ENCODE peak calls at places on chromosomes 16 and 17, in nine cellular contexts. One of them, this sample, is unnamed.

GRCh38 chr17:82029391-82029790 is 2.1 kb upstream of the RAC3 start:
- DNase-seq in PC-3: no peak
- DNase-seq in GM23248: no peak
- DNase-seq in OCI-LY7: no peak
- DNase-seq in neural progenitor cell: no peak
- DNase-seq in HCT116: no peak
- DNase-seq in MM.1S: no peak
- DNase-seq in GM23338: no peak
- DNase-seq in SK-N-SH: no peak
- DNase-seq in this sample: no peak

GRCh38 chr16:17359778-17360177 is 111.0 kb downstream of the XYLT1 start:
- DNase-seq in PC-3: no peak
- DNase-seq in GM23248: peak; percentile 88
- DNase-seq in OCI-LY7: peak; percentile 33
- DNase-seq in neural progenitor cell: no peak
- DNase-seq in HCT116: no peak
- DNase-seq in MM.1S: no peak
- DNase-seq in GM23338: no peak
- DNase-seq in SK-N-SH: peak; percentile 29
- DNase-seq in this sample: no peak

GRCh38 chr16:15960124-15960971 is 10.9 kb downstream of the ABCC1 start:
- DNase-seq in PC-3: no peak
- DNase-seq in GM23248: no peak
- DNase-seq in OCI-LY7: no peak
- DNase-seq in neural progenitor cell: no peak
- DNase-seq in HCT116: no peak
- DNase-seq in MM.1S: no peak
- DNase-seq in GM23338: peak; percentile 43
- DNase-seq in SK-N-SH: no peak
- DNase-seq in this sample: no peak

GRCh38 chr16:30065943-30066881 is 652 bp downstream of the ALDOA start:
- DNase-seq in PC-3: no peak
- DNase-seq in GM23248: peak; percentile 90
- DNase-seq in OCI-LY7: peak; percentile 35
- DNase-seq in neural progenitor cell: peak; percentile 58
- DNase-seq in HCT116: no peak
- DNase-seq in MM.1S: no peak
- DNase-seq in GM23338: peak; percentile 54
- DNase-seq in SK-N-SH: peak; percentile 31
- DNase-seq in this sample: peak; percentile 80

GRCh38 chr17:69175812-69176517 is 34.3 kb upstream of the ABCA6 start:
- DNase-seq in PC-3: peak; percentile 95
- DNase-seq in GM23248: peak; percentile 74
- DNase-seq in OCI-LY7: no peak
- DNase-seq in neural progenitor cell: no peak
- DNase-seq in HCT116: peak; percentile 77
- DNase-seq in MM.1S: no peak
- DNase-seq in GM23338: no peak
- DNase-seq in SK-N-SH: no peak
- DNase-seq in this sample: peak; percentile 4

GRCh38 chr16:27853651-27854050 is 209.9 kb downstream of the GSG1L start:
- DNase-seq in PC-3: no peak
- DNase-seq in GM23248: no peak
- DNase-seq in OCI-LY7: no peak
- DNase-seq in neural progenitor cell: no peak
- DNase-seq in HCT116: no peak
- DNase-seq in MM.1S: no peak
- DNase-seq in GM23338: no peak
- DNase-seq in SK-N-SH: no peak
- DNase-seq in this sample: no peak

GRCh38 chr17:78602246-78602645 is 25.1 kb upstream of the DNAH17 start:
- DNase-seq in PC-3: no peak
- DNase-seq in GM23248: no peak
- DNase-seq in OCI-LY7: no peak
- DNase-seq in neural progenitor cell: no peak
- DNase-seq in HCT116: no peak
- DNase-seq in MM.1S: no peak
- DNase-seq in GM23338: no peak
- DNase-seq in SK-N-SH: no peak
- DNase-seq in this sample: no peak

GRCh38 chr16:67235816-67236547 is 9.1 kb downstream of the TMEM208 start:
- DNase-seq in PC-3: no peak
- DNase-seq in GM23248: peak; percentile 36
- DNase-seq in OCI-LY7: no peak
- DNase-seq in neural progenitor cell: no peak
- DNase-seq in HCT116: no peak
- DNase-seq in MM.1S: no peak
- DNase-seq in GM23338: no peak
- DNase-seq in SK-N-SH: no peak
- DNase-seq in this sample: no peak

GRCh38 chr16:23634461-23635036 is 6.6 kb downstream of the PALB2 start:
- DNase-seq in PC-3: no peak
- DNase-seq in GM23248: no peak
- DNase-seq in OCI-LY7: no peak
- DNase-seq in neural progenitor cell: no peak
- DNase-seq in HCT116: no peak
- DNase-seq in MM.1S: no peak
- DNase-seq in GM23338: no peak
- DNase-seq in SK-N-SH: no peak
- DNase-seq in this sample: no peak

GRCh38 chr16:253833-254232 is 19.2 kb downstream of the FAM234A start:
- DNase-seq in PC-3: no peak
- DNase-seq in GM23248: no peak
- DNase-seq in OCI-LY7: no peak
- DNase-seq in neural progenitor cell: no peak
- DNase-seq in HCT116: no peak
- DNase-seq in MM.1S: no peak
- DNase-seq in GM23338: no peak
- DNase-seq in SK-N-SH: no peak
- DNase-seq in this sample: no peak

GRCh38 chr16:80719573-80719972 is 84.8 kb downstream of the CDYL2 start:
- DNase-seq in PC-3: no peak
- DNase-seq in GM23248: no peak
- DNase-seq in OCI-LY7: peak; percentile 13
- DNase-seq in neural progenitor cell: no peak
- DNase-seq in HCT116: no peak
- DNase-seq in MM.1S: no peak
- DNase-seq in GM23338: no peak
- DNase-seq in SK-N-SH: no peak
- DNase-seq in this sample: no peak

GRCh38 chr17:72125742-72126141 is 4.9 kb downstream of the SOX9 start:
- DNase-seq in PC-3: peak; percentile 59
- DNase-seq in GM23248: peak; percentile 63
- DNase-seq in OCI-LY7: no peak
- DNase-seq in neural progenitor cell: no peak
- DNase-seq in HCT116: no peak
- DNase-seq in MM.1S: no peak
- DNase-seq in GM23338: no peak
- DNase-seq in SK-N-SH: no peak
- DNase-seq in this sample: no peak

GRCh38 chr17:63095879-63096278 is 129.8 kb downstream of the TANC2 start:
- DNase-seq in PC-3: no peak
- DNase-seq in GM23248: peak; percentile 3
- DNase-seq in OCI-LY7: no peak
- DNase-seq in neural progenitor cell: no peak
- DNase-seq in HCT116: no peak
- DNase-seq in MM.1S: no peak
- DNase-seq in GM23338: no peak
- DNase-seq in SK-N-SH: no peak
- DNase-seq in this sample: no peak

GRCh38 chr17:5823219-5823618 is 238.9 kb upstream of the NLRP1 start:
- DNase-seq in PC-3: peak; percentile 59
- DNase-seq in GM23248: no peak
- DNase-seq in OCI-LY7: no peak
- DNase-seq in neural progenitor cell: no peak
- DNase-seq in HCT116: peak; percentile 54
- DNase-seq in MM.1S: no peak
- DNase-seq in GM23338: no peak
- DNase-seq in SK-N-SH: no peak
- DNase-seq in this sample: no peak

GRCh38 chr17:81512560-81512983 is at the start of gene ACTG1:
- DNase-seq in PC-3: peak; percentile 95
- DNase-seq in GM23248: peak; percentile 97
- DNase-seq in OCI-LY7: peak; percentile 98
- DNase-seq in neural progenitor cell: peak; percentile 97
- DNase-seq in HCT116: peak; percentile 80
- DNase-seq in MM.1S: peak; percentile 94
- DNase-seq in GM23338: peak; percentile 92
- DNase-seq in SK-N-SH: peak; percentile 100
- DNase-seq in this sample: peak; percentile 97

GRCh38 chr16:85607796-85608514 is 5.2 kb upstream of the GSE1 start:
- DNase-seq in PC-3: no peak
- DNase-seq in GM23248: no peak
- DNase-seq in OCI-LY7: peak; percentile 40
- DNase-seq in neural progenitor cell: no peak
- DNase-seq in HCT116: no peak
- DNase-seq in MM.1S: no peak
- DNase-seq in GM23338: no peak
- DNase-seq in SK-N-SH: no peak
- DNase-seq in this sample: no peak

GRCh38 chr16:3561626-3562025 is 15.6 kb downstream of the NLRC3 start:
- DNase-seq in PC-3: no peak
- DNase-seq in GM23248: no peak
- DNase-seq in OCI-LY7: no peak
- DNase-seq in neural progenitor cell: no peak
- DNase-seq in HCT116: no peak
- DNase-seq in MM.1S: no peak
- DNase-seq in GM23338: no peak
- DNase-seq in SK-N-SH: no peak
- DNase-seq in this sample: no peak

GRCh38 chr17:74856113-74856512 is 3.6 kb downstream of the GRIN2C start:
- DNase-seq in PC-3: no peak
- DNase-seq in GM23248: no peak
- DNase-seq in OCI-LY7: no peak
- DNase-seq in neural progenitor cell: no peak
- DNase-seq in HCT116: no peak
- DNase-seq in MM.1S: peak; percentile 38
- DNase-seq in GM23338: no peak
- DNase-seq in SK-N-SH: no peak
- DNase-seq in this sample: no peak

GRCh38 chr17:33434841-33435240 is 141.7 kb upstream of the ASIC2 start:
- DNase-seq in PC-3: no peak
- DNase-seq in GM23248: no peak
- DNase-seq in OCI-LY7: no peak
- DNase-seq in neural progenitor cell: no peak
- DNase-seq in HCT116: no peak
- DNase-seq in MM.1S: no peak
- DNase-seq in GM23338: no peak
- DNase-seq in SK-N-SH: no peak
- DNase-seq in this sample: no peak

GRCh38 chr17:33438136-33438535 is 145.0 kb upstream of the ASIC2 start:
- DNase-seq in PC-3: no peak
- DNase-seq in GM23248: no peak
- DNase-seq in OCI-LY7: no peak
- DNase-seq in neural progenitor cell: no peak
- DNase-seq in HCT116: no peak
- DNase-seq in MM.1S: no peak
- DNase-seq in GM23338: no peak
- DNase-seq in SK-N-SH: no peak
- DNase-seq in this sample: peak; percentile 26

GRCh38 chr17:33435716-33436301 is 142.7 kb upstream of the ASIC2 start:
- DNase-seq in PC-3: no peak
- DNase-seq in GM23248: peak; percentile 26
- DNase-seq in OCI-LY7: no peak
- DNase-seq in neural progenitor cell: no peak
- DNase-seq in HCT116: no peak
- DNase-seq in MM.1S: no peak
- DNase-seq in GM23338: no peak
- DNase-seq in SK-N-SH: no peak
- DNase-seq in this sample: no peak

GRCh38 chr17:33438578-33438977 is 145.5 kb upstream of the ASIC2 start:
- DNase-seq in PC-3: no peak
- DNase-seq in GM23248: no peak
- DNase-seq in OCI-LY7: no peak
- DNase-seq in neural progenitor cell: no peak
- DNase-seq in HCT116: no peak
- DNase-seq in MM.1S: no peak
- DNase-seq in GM23338: no peak
- DNase-seq in SK-N-SH: no peak
- DNase-seq in this sample: no peak

GRCh38 chr17:33436321-33436720 is 143.2 kb upstream of the ASIC2 start:
- DNase-seq in PC-3: no peak
- DNase-seq in GM23248: peak; percentile 78
- DNase-seq in OCI-LY7: no peak
- DNase-seq in neural progenitor cell: no peak
- DNase-seq in HCT116: no peak
- DNase-seq in MM.1S: no peak
- DNase-seq in GM23338: no peak
- DNase-seq in SK-N-SH: no peak
- DNase-seq in this sample: no peak
- H2AFZ ChIP-seq in PC-3: no peak overlapping the region
- H2AFZ ChIP-seq in GM23248: peak overlapping the region; percentile 48
- H2AFZ ChIP-seq in OCI-LY7: no peak overlapping the region
- H2AFZ ChIP-seq in neural progenitor cell: no peak overlapping the region
- H2AFZ ChIP-seq in HCT116: no peak overlapping the region
- H2AFZ ChIP-seq in MM.1S: no peak overlapping the region
- H2AFZ ChIP-seq in GM23338: no peak overlapping the region
- H2AFZ ChIP-seq in SK-N-SH: peak overlapping the region; percentile 45
- H2AFZ ChIP-seq in this sample: no peak overlapping the region

DNA sequence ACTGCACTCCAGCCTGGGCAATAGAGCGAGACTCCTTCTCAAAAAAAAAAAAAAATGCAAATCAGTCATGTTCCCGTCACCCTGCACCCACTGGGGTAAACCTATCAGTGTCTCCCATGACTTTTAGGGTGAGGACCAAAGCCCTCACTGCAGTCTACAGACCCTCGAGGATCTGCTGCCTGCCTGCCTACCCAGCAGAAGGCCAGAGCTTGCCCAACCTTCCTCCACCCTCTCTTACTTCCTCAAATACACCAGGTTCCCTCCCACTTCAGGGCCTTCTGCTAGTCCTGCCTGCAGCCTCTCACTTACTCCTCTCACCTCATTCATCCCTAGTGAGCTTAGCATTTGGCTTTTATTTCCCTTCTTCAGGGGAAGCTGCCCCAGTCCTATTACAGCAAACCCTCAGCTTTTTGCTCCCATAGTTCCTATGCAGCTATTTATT is 17.7 kb upstream of the TOB1 start:
- DNase-seq in PC-3: no peak
- DNase-seq in GM23248: no peak
- DNase-seq in OCI-LY7: peak; percentile 37
- DNase-seq in neural progenitor cell: no peak
- DNase-seq in HCT116: no peak
- DNase-seq in MM.1S: no peak
- DNase-seq in GM23338: no peak
- DNase-seq in SK-N-SH: no peak
- DNase-seq in this sample: no peak
- TF ChIP-seq EZH2phosphoT487 in PC-3: no peak
- TF ChIP-seq EZH2phosphoT487 in GM23248: no peak
- TF ChIP-seq EZH2phosphoT487 in OCI-LY7: no peak
- TF ChIP-seq EZH2phosphoT487 in neural progenitor cell: no peak
- TF ChIP-seq EZH2phosphoT487 in HCT116: no peak
- TF ChIP-seq EZH2phosphoT487 in MM.1S: no peak
- TF ChIP-seq EZH2phosphoT487 in GM23338: no peak
- TF ChIP-seq EZH2phosphoT487 in SK-N-SH: no peak
- TF ChIP-seq EZH2phosphoT487 in this sample: no peak

GRCh38 chr16:89919535-89920406 is 1.1 kb downstream of the MC1R start:
- DNase-seq in PC-3: no peak
- DNase-seq in GM23248: no peak
- DNase-seq in OCI-LY7: no peak
- DNase-seq in neural progenitor cell: no peak
- DNase-seq in HCT116: no peak
- DNase-seq in MM.1S: no peak
- DNase-seq in GM23338: no peak
- DNase-seq in SK-N-SH: no peak
- DNase-seq in this sample: no peak
- H3K4me2 ChIP-seq in PC-3: no peak overlapping the region
- H3K4me2 ChIP-seq in GM23248: peak overlapping the region; percentile 99
- H3K4me2 ChIP-seq in OCI-LY7: peak overlapping the region; percentile 89
- H3K4me2 ChIP-seq in neural progenitor cell: no peak overlapping the region
- H3K4me2 ChIP-seq in HCT116: peak overlapping the region; percentile 79
- H3K4me2 ChIP-seq in MM.1S: no peak overlapping the region
- H3K4me2 ChIP-seq in GM23338: no peak overlapping the region
- H3K4me2 ChIP-seq in SK-N-SH: peak overlapping the region; percentile 93
- H3K4me2 ChIP-seq in this sample: no peak overlapping the region

GRCh38 chr17:17808706-17809432 is 27.9 kb downstream of the SREBF1 start:
- DNase-seq in PC-3: no peak
- DNase-seq in GM23248: peak; percentile 49
- DNase-seq in OCI-LY7: peak; percentile 48
- DNase-seq in neural progenitor cell: peak; percentile 37
- DNase-seq in HCT116: no peak
- DNase-seq in MM.1S: peak; percentile 81
- DNase-seq in GM23338: no peak
- DNase-seq in SK-N-SH: no peak
- DNase-seq in this sample: peak; percentile 57
- H2AFZ ChIP-seq in PC-3: no peak overlapping the region
- H2AFZ ChIP-seq in GM23248: no peak overlapping the region
- H2AFZ ChIP-seq in OCI-LY7: no peak overlapping the region
- H2AFZ ChIP-seq in neural progenitor cell: no peak overlapping the region
- H2AFZ ChIP-seq in HCT116: no peak overlapping the region
- H2AFZ ChIP-seq in MM.1S: no peak overlapping the region
- H2AFZ ChIP-seq in GM23338: no peak overlapping the region
- H2AFZ ChIP-seq in SK-N-SH: no peak overlapping the region
- H2AFZ ChIP-seq in this sample: no peak overlapping the region